ENCODE peak calls at places on chromosomes 11 and 22, in five cellular contexts. F, K, O, G and Z are unnamed samples.

GRCh38 chr11:117171648-117172051 is 6.9 kb upstream of the SIDT2 start:
- DNase-seq in F (no peak), K (no peak), O (no peak), G (no peak), Z (no peak)

GRCh38 chr22:29479417-29480261 is at the start of gene NEFH:
- DNase-seq in F (no peak), K (no peak), O (no peak), G (no peak), Z (no peak)

GRCh38 chr11:132895340-132895739 is 637.0 kb downstream of the OPCML start:
- DNase-seq in F (no peak), K (no peak), O (no peak), G (no peak), Z (peak; percentile 37)

GRCh38 chr11:116929393-116930090 is 92.1 kb upstream of the APOA1 start:
- DNase-seq in F (no peak), K (no peak), O (no peak), G (no peak), Z (no peak)

GRCh38 chr11:120500414-120500936 is 11.1 kb upstream of the GRIK4 start:
- DNase-seq in F (no peak), K (no peak), O (no peak), G (no peak), Z (no peak)

GRCh38 chr11:84837402-84838069 is 789.6 kb downstream of the DLG2 start:
- DNase-seq in F (no peak), K (no peak), O (no peak), G (no peak), Z (no peak)

GRCh38 chr22:48275412-48275811 is 1513.0 kb downstream of the TBC1D22A start:
- DNase-seq in F (no peak), K (no peak), O (no peak), G (no peak), Z (no peak)

GRCh38 chr22:30892731-30893221 is 75.8 kb downstream of the MORC2 start:
- DNase-seq in F (no peak), K (no peak), O (no peak), G (no peak), Z (no peak)

GRCh38 chr11:62832346-62833234 is at the start of gene TEX54:
- DNase-seq in F (peak; percentile 37), K (no peak), O (no peak), G (no peak), Z (no peak)

GRCh38 chr11:93477684-93478234 is 65.4 kb downstream of the SMCO4 start:
- DNase-seq in F (no peak), K (no peak), O (no peak), G (no peak), Z (peak; percentile 37)

GRCh38 chr11:45162916-45163879 is 16.8 kb downstream of the PRDM11 start:
- DNase-seq in F (peak; percentile 13), K (no peak), O (no peak), G (no peak), Z (no peak)

GRCh38 chr11:84322211-84322610 is 1036.0 kb upstream of the CCDC90B start:
- DNase-seq in F (no peak), K (no peak), O (no peak), G (no peak), Z (no peak)

DNA sequence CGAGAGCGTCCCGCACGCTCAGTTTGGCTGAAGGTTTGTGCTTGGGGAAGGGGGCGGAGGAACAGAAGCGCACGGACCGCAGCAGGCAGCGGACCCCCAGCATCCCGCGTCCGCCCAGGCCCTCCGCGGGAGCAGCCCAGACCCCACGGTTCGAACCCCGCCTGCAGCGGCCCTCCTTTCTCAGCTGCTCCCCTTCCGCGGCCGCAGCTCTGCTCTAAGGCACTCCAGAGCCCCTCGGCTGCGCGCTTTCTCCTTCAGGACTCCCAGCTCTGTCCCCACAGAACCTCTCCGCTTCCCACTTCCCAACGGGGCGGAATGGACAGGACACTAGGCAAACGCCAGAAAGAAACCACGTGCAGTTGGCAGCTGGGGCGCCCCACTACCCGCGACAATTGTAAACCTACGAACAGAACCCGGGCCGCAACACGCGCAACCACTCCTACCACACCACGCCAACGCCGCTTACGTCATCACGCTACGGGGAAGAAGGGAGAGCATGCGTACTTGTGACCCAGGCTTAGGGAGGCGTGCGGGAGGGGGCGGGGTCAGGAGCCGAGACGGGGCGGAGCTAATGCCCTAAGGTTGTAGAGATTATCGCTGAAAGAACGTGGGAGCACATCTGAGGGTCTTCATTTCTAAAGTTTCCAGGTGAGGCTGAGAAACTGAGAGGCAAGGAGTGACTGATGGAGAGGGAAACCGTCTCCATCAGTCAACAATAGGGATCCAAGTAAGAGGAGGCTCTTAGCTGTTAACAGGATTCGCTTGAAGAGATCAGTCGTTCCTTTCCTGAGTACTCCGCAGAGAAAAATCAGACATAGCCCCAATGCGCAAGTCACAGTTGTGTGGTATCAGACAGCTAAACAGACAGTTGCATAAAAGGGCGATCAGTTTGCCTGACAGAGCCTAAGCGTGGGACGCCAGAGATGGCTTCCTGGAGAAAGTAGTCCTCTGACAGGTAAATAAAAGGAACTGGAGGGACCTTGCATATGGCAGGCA is at the start of gene NARS2:
- DNase-seq in F (peak; percentile 98), K (peak; percentile 98), O (peak; percentile 98), G (peak; percentile 87), Z (peak; percentile 94)
- TF ChIP-seq CTCF in F (no peak), K (no peak), O (no peak), G (no peak), Z (no peak)

GRCh38 chr22:35378547-35379078 is 2.3 kb upstream of the HMOX1 start:
- DNase-seq in F (no peak), K (no peak), O (no peak), G (no peak), Z (no peak)

GRCh38 chr22:35380013-35380412 is 883 bp upstream of the HMOX1 start:
- DNase-seq in F (no peak), K (no peak), O (no peak), G (no peak), Z (no peak)

GRCh38 chr22:35381424-35381772 is 502 bp downstream of the HMOX1 start:
- DNase-seq in F (no peak), K (no peak), O (no peak), G (no peak), Z (no peak)

GRCh38 chr22:35379146-35379993 is 1.5 kb upstream of the HMOX1 start:
- DNase-seq in F (no peak), K (no peak), O (no peak), G (no peak), Z (no peak)

DNA sequence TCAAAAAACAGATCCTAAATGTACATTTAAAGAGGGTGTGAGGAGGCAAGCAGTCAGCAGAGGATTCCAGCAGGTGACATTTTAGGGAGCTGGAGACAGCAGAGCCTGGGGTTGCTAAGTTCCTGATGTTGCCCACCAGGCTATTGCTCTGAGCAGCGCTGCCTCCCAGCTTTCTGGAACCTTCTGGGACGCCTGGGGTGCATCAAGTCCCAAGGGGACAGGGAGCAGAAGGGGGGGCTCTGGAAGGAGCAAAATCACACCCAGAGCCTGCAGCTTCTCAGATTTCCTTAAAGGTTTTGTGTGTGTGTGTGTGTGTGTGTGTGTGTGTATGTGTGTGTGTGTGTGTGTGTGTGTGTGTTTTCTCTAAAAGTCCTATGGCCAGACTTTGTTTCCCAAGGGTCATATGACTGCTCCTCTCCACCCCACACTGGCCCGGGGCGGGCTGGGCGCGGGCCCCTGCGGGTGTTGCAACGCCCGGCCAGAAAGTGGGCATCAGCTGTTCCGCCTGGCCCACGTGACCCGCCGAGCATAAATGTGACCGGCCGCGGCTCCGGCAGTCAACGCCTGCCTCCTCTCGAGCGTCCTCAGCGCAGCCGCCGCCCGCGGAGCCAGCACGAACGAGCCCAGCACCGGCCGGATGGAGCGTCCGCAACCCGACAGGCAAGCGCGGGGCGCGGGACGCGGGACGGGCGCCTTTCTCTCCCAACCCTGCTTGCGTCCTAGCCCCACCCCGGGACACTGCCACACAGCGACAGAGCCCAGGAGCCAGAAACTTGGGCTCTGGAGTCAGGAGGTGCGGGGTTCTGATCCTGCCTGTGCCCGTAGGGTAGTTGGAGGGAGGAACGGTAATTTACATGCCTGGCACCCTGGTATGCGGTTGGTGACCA is at the start of gene HMOX1:
- DNase-seq in F (peak; percentile 92), K (peak; percentile 79), O (no peak), G (peak; percentile 29), Z (peak; percentile 44)
- TF ChIP-seq CTCF in F (peak; percentile 34), K (no peak), O (no peak), G (peak; percentile 54), Z (peak; percentile 8)

DNA sequence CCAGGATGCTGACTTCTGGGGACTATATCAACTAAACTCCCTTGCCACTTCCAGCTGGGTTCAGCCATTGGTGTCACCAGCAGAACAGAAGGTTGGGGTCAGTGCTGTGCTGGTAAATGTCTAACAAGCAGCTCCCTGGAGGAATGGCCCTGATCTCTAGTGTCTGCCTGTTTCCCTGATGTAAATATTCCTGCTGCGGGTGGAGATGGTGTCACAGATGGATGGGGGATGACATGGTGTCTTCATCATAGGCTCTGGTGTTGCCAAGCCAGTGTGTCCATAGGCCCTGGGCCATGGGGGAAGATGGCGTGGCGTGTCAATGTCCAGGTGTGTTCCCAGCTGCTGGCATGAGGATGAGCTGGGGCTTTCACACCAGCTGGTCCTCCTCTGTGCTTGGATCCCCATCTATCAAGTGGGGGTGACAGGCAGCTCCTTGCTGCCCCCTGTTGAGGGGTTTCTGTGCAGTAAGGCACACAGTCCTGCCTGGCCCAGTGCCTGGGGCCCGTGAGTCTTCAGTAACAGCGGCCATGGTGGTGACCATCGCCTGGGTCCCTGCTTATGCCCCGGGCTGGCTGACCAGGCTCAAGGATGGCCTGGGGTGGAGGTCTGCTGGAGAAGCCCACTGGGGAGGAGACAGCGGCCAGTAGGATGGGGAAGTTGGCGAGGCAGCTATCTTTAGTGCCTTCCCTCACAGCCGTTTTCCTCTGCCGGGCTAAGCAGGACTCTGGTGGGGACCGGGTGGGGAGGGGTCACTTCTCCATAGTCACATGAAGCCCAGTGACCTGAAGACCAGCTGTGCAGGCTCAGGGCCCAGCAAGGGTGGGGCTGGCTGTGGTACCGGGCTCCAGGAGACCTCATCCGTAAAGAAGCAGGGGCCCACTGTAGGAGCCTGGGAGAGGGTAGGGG is 12.7 kb downstream of the RPL3 start:
- DNase-seq in F (no peak), K (peak; percentile 52), O (peak; percentile 29), G (no peak), Z (no peak)
- TF ChIP-seq CTCF in F (no peak), K (peak; percentile 28), O (peak; percentile 56), G (peak; percentile 68), Z (peak; percentile 22)

GRCh38 chr11:72860592-72860991 is 46.4 kb downstream of the ATG16L2 start:
- DNase-seq in F (no peak), K (no peak), O (no peak), G (no peak), Z (no peak)

GRCh38 chr11:72851726-72852125 is 37.5 kb downstream of the ATG16L2 start:
- DNase-seq in F (no peak), K (no peak), O (no peak), G (no peak), Z (no peak)

GRCh38 chr11:72856065-72856464 is 41.9 kb downstream of the ATG16L2 start:
- DNase-seq in F (no peak), K (no peak), O (no peak), G (no peak), Z (no peak)

GRCh38 chr11:72860010-72860409 is 45.8 kb downstream of the ATG16L2 start:
- DNase-seq in F (no peak), K (no peak), O (no peak), G (no peak), Z (no peak)

DNA sequence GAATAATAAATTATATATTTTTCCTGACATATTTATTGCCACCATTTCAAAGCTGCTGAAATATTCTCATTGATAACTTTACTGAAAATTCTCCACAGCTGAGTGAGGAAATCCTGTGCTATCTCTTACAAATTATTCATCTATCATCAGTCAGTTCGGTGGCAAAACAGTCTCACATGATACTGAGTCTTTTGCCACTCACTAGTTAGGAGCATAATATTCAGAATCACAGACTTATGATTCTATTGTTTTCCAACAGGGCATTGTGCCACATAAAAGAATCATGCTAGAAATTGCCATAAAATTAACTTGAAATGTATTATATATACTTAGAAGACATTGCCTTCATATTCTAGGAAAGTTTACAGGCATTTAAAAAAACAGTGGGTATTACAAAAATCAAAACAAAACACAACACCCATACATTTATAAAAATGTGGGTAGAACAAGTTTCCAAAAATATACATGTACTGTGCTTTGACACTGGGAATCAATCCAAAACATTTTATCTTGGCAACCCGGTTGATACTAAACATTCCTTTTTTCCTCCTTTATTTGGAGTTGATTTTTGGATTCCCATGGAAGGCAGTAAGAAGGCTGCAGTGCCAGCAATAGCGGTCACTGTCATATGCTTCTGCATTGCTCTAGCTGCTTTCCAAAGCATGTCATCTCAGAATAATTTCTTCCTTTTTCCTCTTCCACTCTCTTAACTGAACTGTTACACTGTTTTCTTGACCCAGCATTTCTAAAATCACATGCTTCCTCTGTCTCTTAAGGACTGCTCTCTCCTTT is 42.5 kb downstream of the ATG16L2 start:
- DNase-seq in F (no peak), K (no peak), O (no peak), G (no peak), Z (no peak)
- TF ChIP-seq CTCF in F (no peak), K (no peak), O (no peak), G (no peak), Z (no peak)